ENCODE peak calls at places on chromosome 18, in five cellular contexts. V, Q, X, U and R are unnamed samples.
A peak's percentile ranks its signal among the peaks of the same experiment; 100 is the strongest.

GRCh38 chr18:29711931-29712330 is 1330.6 kb downstream of the DSC3 start:
- DNase-seq in V (no peak), Q (no peak), X (no peak), U (no peak), R (no peak)

GRCh38 chr18:48902856-48903601 is 47.7 kb downstream of the SMAD7 start:
- DNase-seq in V (no peak), Q (no peak), X (no peak), U (no peak), R (peak; percentile 44)

GRCh38 chr18:22828171-22828570 is 105.0 kb upstream of the RBBP8 start:
- DNase-seq in V (no peak), Q (no peak), X (no peak), U (no peak), R (peak; percentile 86)

GRCh38 chr18:28175047-28175929 is 1.6 kb downstream of the CDH2 start:
- DNase-seq in V (peak; percentile 82), Q (no peak), X (no peak), U (no peak), R (peak; percentile 83)

GRCh38 chr18:22345733-22346132 is 72.0 kb downstream of the CTAGE1 start:
- DNase-seq in V (peak; percentile 16), Q (no peak), X (no peak), U (no peak), R (peak; percentile 38)

GRCh38 chr18:2087877-2088673 is 483.2 kb downstream of the METTL4 start:
- DNase-seq in V (peak; percentile 14), Q (no peak), X (no peak), U (no peak), R (no peak)

GRCh38 chr18:10012526-10012925 is 98.7 kb downstream of the VAPA start:
- DNase-seq in V (no peak), Q (no peak), X (no peak), U (no peak), R (no peak)

GRCh38 chr18:2846638-2847340 is at the start of gene EMILIN2:
- DNase-seq in V (peak; percentile 62), Q (no peak), X (no peak), U (no peak), R (peak; percentile 76)

GRCh38 chr18:59263566-59264135 is 9.6 kb downstream of the RAX start:
- DNase-seq in V (no peak), Q (no peak), X (no peak), U (no peak), R (no peak)

GRCh38 chr18:48308027-48308635 is 101.1 kb downstream of the ZBTB7C start:
- DNase-seq in V (no peak), Q (no peak), X (peak; percentile 6), U (no peak), R (no peak)

GRCh38 chr18:8706981-8707940 is 1.9 kb downstream of the MTCL1 start:
- DNase-seq in V (peak; percentile 78), Q (peak; percentile 89), X (no peak), U (peak; percentile 76), R (peak; percentile 95)

GRCh38 chr18:59696311-59697235 is 650 bp downstream of the CCBE1 start:
- DNase-seq in V (peak; percentile 25), Q (no peak), X (no peak), U (no peak), R (peak; percentile 69)

GRCh38 chr18:79949571-79950439 is 1.6 kb downstream of the SLC66A2 start:
- DNase-seq in V (no peak), Q (peak; percentile 76), X (no peak), U (no peak), R (peak; percentile 20)

GRCh38 chr18:14086459-14087231 is 45.6 kb downstream of the ZNF519 start:
- DNase-seq in V (peak; percentile 66), Q (peak; percentile 59), X (no peak), U (peak; percentile 30), R (peak; percentile 72)

GRCh38 chr18:8847066-8847755 is 141.9 kb downstream of the MTCL1 start:
- DNase-seq in V (no peak), Q (no peak), X (no peak), U (no peak), R (peak; percentile 79)

GRCh38 chr18:66694857-66695256 is 91.0 kb upstream of the CDH19 start:
- DNase-seq in V (no peak), Q (no peak), X (no peak), U (no peak), R (no peak)

GRCh38 chr18:8839285-8839684 is 133.9 kb downstream of the MTCL1 start:
- DNase-seq in V (no peak), Q (no peak), X (no peak), U (no peak), R (no peak)

GRCh38 chr18:5967666-5968065 is 72.3 kb upstream of the TMEM200C start:
- DNase-seq in V (no peak), Q (no peak), X (no peak), U (no peak), R (no peak)
- TF ChIP-seq EZH2phosphoT487 in V (no peak), Q (no peak), X (no peak), U (no peak), R (no peak)

DNA sequence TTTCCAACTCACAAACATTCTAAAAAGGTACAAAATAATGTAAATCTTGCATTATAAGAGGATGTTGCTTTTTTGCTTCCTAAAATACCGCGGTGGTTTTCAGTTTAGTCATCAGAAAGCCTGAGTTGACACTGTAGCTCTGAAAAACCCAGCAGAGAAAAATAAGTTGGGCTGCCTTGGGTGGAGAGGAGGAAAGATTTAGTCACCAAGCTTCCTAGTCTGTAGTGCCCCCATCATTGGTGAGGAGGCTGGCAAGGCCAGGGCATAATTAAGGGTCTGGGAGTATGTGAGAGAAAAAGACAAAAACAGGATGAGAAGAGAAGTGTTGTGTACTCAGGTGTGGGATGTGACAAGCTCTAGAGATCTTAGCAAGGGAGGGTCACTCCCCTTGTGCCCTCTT is 5.7 kb downstream of the PTPRM start:
- DNase-seq in V (no peak), Q (no peak), X (no peak), U (peak; percentile 41), R (peak; percentile 67)
- H3K27ac ChIP-seq in V (no peak overlapping the region), Q (no peak overlapping the region), X (no peak overlapping the region), U (peak overlapping the region; percentile 22), R (no peak overlapping the region)

GRCh38 chr18:58205087-58205779 is 161.2 kb downstream of the NEDD4L start:
- DNase-seq in V (no peak), Q (no peak), X (no peak), U (no peak), R (peak; percentile 87)
- H4K20me1 ChIP-seq in V (peaks cover 12% of the 10 kb centered on the region), Q (no peaks in the 10 kb centered on the region), X (no peaks in the 10 kb centered on the region), U (no peaks in the 10 kb centered on the region), R (no peaks in the 10 kb centered on the region)

GRCh38 chr18:32550958-32551357 is 80.3 kb upstream of the GAREM1 start:
- DNase-seq in V (peak; percentile 31), Q (no peak), X (peak; percentile 23), U (no peak), R (no peak)
- TF ChIP-seq EZH2phosphoT487 in V (no peak), Q (no peak), X (no peak), U (no peak), R (no peak)

DNA sequence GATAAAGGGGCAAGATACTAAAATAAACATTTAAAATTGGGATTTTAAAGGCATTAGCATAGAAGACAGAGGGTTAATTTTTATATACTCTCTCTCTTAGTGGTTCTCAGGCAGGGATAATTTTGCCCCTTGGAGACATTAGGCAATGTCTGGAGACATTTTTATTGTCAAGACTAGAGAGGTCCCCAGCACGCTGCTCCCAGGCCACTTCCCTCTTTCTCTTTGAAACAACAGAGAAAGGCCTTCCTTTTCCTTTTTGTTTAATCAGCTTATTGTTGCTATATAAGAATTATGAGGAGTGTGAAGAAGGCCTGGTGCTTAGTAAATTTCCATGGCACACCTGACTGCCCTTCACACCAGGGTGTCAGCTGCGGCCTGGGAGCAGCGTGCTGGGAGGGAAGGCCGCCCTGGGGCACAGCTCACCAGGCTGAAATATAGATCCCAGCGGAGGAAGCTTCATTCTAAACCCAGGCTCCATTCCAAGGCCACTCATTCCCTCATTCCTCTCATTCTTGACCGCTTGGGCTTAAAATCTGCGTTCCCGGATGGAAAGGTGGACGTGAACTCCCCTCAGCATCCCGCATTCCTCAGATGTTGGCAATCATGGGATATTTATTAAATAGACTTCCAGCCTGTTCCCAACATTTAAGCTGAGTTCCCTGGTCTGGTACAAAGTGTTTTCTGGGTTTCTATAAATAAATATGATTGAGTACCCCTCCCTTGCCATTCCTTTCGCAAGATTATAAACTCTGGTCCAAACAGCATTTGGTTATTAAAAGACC is 22.5 kb downstream of the SLC14A2 start:
- DNase-seq in V (no peak), Q (no peak), X (no peak), U (no peak), R (peak; percentile 54)
- H3K27ac ChIP-seq in V (no peak overlapping the region), Q (no peak overlapping the region), X (no peak overlapping the region), U (no peak overlapping the region), R (no peak overlapping the region)

DNA sequence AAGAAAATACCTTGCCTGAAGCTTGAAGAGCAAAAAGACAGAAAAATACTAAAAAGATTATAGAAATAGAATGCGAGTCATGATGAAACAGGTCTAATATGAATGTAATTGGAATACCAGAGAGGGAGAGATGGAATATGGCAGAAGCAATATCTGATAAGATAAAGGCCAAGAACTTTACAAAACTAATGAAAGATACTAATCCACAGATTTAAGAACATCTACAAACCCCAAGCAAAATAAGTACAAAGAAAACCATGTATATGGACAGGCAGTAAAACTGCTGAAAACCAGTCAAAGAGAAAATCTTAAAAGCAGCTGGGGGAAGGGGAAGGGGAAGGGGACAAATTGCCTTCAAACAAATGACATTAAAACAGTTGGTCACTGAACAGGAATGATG is 67.0 kb downstream of the PIGN start:
- DNase-seq in V (no peak), Q (no peak), X (no peak), U (no peak), R (no peak)
- H4K20me1 ChIP-seq in V (no peaks in the 10 kb centered on the region), Q (no peaks in the 10 kb centered on the region), X (no peaks in the 10 kb centered on the region), U (no peaks in the 10 kb centered on the region), R (no peaks in the 10 kb centered on the region)

DNA sequence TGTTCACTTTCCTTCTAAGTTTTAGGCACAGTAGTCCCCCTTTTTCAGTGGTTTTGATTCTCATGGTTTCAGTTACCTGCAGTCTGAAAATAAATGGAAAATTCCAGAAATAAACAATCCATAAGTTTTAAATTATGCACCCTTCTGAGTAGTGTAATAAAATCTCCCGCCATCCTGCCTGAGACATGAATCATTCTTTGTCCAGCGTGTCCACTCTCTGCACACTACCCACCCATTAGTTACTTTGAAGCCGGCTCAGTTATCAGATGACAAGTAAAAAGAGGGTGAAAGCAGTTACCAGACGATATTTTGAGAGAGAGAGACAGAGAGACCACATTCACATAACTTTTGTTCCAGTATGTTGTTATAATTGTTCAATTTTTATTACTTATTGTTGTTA is 400.5 kb downstream of the TMX3 start:
- DNase-seq in V (peak; percentile 10), Q (no peak), X (no peak), U (no peak), R (peak; percentile 4)
- TF ChIP-seq EZH2phosphoT487 in V (no peak), Q (no peak), X (no peak), U (no peak), R (no peak)